ENCODE peak calls at places on chromosome 5, in nine cellular contexts. O, V, Q, W, S, T, F, H and X are unnamed samples.

GRCh38 chr5:36152324-36153298 is 700 bp downstream of the SKP2 start:
- DNase-seq in O (no peak), V (peak; percentile 45), Q (peak; percentile 9), W (no peak), S (no peak), T (peak; percentile 53), F (peak; percentile 20), H (peak; percentile 40), X (no peak)

GRCh38 chr5:144538845-144539244 is 368.2 kb downstream of the KCTD16 start:
- DNase-seq in O (no peak), V (no peak), Q (no peak), W (no peak), S (no peak), T (no peak), F (no peak), H (no peak), X (no peak)

GRCh38 chr5:142102980-142103379 is 5.6 kb upstream of the NDFIP1 start:
- DNase-seq in O (no peak), V (no peak), Q (no peak), W (no peak), S (no peak), T (no peak), F (no peak), H (no peak), X (no peak)

GRCh38 chr5:106940986-106941385 is 729.8 kb downstream of the EFNA5 start:
- DNase-seq in O (no peak), V (no peak), Q (no peak), W (no peak), S (no peak), T (no peak), F (no peak), H (no peak), X (no peak)

GRCh38 chr5:158676642-158677489 is 422.9 kb downstream of the EBF1 start:
- DNase-seq in O (no peak), V (no peak), Q (peak; percentile 23), W (no peak), S (no peak), T (peak; percentile 1), F (peak; percentile 48), H (no peak), X (no peak)

GRCh38 chr5:76532061-76532460 is 91.1 kb downstream of the F2RL2 start:
- DNase-seq in O (no peak), V (no peak), Q (no peak), W (no peak), S (no peak), T (no peak), F (no peak), H (no peak), X (no peak)

GRCh38 chr5:179288809-179289185 is 56.5 kb downstream of the ADAMTS2 start:
- DNase-seq in O (peak; percentile 11), V (no peak), Q (no peak), W (no peak), S (peak; percentile 6), T (no peak), F (no peak), H (no peak), X (no peak)

GRCh38 chr5:74595143-74595915 is 45.2 kb downstream of the ENC1 start:
- DNase-seq in O (no peak), V (no peak), Q (no peak), W (no peak), S (no peak), T (no peak), F (no peak), H (no peak), X (no peak)

GRCh38 chr5:4065472-4066320 is 470.1 kb downstream of the IRX1 start:
- DNase-seq in O (no peak), V (no peak), Q (no peak), W (no peak), S (no peak), T (no peak), F (no peak), H (no peak), X (no peak)

GRCh38 chr5:134506054-134507039 is 19.1 kb upstream of the JADE2 start:
- DNase-seq in O (peak; percentile 86), V (peak; percentile 92), Q (no peak), W (no peak), S (peak; percentile 82), T (no peak), F (peak; percentile 23), H (no peak), X (no peak)

GRCh38 chr5:113236536-113237308 is 198.1 kb downstream of the TSSK1B start:
- DNase-seq in O (no peak), V (no peak), Q (no peak), W (no peak), S (no peak), T (peak; percentile 0), F (peak; percentile 25), H (no peak), X (no peak)

GRCh38 chr5:56807698-56808097 is 7.7 kb upstream of the MAP3K1 start:
- DNase-seq in O (no peak), V (no peak), Q (no peak), W (no peak), S (no peak), T (no peak), F (no peak), H (no peak), X (no peak)

GRCh38 chr5:150622157-150622556 is 18.3 kb upstream of the SYNPO start:
- DNase-seq in O (no peak), V (no peak), Q (no peak), W (no peak), S (no peak), T (no peak), F (no peak), H (no peak), X (no peak)

GRCh38 chr5:143882520-143882919 is 70.6 kb downstream of the HMHB1 start:
- DNase-seq in O (no peak), V (no peak), Q (no peak), W (no peak), S (no peak), T (no peak), F (no peak), H (no peak), X (no peak)

GRCh38 chr5:2029206-2029605 is 146.5 kb upstream of the IRX4 start:
- DNase-seq in O (no peak), V (no peak), Q (no peak), W (no peak), S (no peak), T (no peak), F (no peak), H (no peak), X (no peak)

GRCh38 chr5:12399868-12400267 is 495.6 kb upstream of the CTNND2 start:
- DNase-seq in O (no peak), V (no peak), Q (no peak), W (no peak), S (no peak), T (no peak), F (no peak), H (no peak), X (no peak)

GRCh38 chr5:168370826-168371225 is 79.4 kb downstream of the WWC1 start:
- DNase-seq in O (no peak), V (no peak), Q (no peak), W (no peak), S (no peak), T (no peak), F (no peak), H (no peak), X (no peak)

GRCh38 chr5:43482490-43483064 is 1.1 kb downstream of the TMEM267 start:
- DNase-seq in O (no peak), V (no peak), Q (no peak), W (no peak), S (no peak), T (no peak), F (no peak), H (peak; percentile 12), X (no peak)

GRCh38 chr5:133049726-133050048 is 2.1 kb upstream of the HSPA4 start:
- DNase-seq in O (no peak), V (no peak), Q (no peak), W (no peak), S (no peak), T (no peak), F (no peak), H (no peak), X (no peak)

GRCh38 chr5:85472749-85473148 is 1088.1 kb upstream of the EDIL3 start:
- DNase-seq in O (no peak), V (no peak), Q (no peak), W (no peak), S (no peak), T (no peak), F (no peak), H (no peak), X (no peak)

GRCh38 chr5:154446183-154447073 is 631 bp downstream of the SAP30L start:
- DNase-seq in O (peak; percentile 60), V (peak; percentile 86), Q (peak; percentile 58), W (peak; percentile 47), S (peak; percentile 72), T (no peak), F (peak; percentile 79), H (peak; percentile 37), X (peak; percentile 22)

GRCh38 chr5:136492587-136492986 is 127.2 kb upstream of the TRPC7 start:
- DNase-seq in O (no peak), V (no peak), Q (no peak), W (no peak), S (no peak), T (no peak), F (no peak), H (no peak), X (no peak)